ENCODE peak calls at places on chromosome 12, in eight cellular contexts. O is NCI-H1105; X is NCI-H1436 treated with DMSO at 0.1 percent for 48 hours; U is activated effector memory CD4-positive, alpha-beta T cell treated with Interleukin-2 at 50 U/mL for 16 hours; B is T-helper 9 cell; Z is mesothelial cell of epicardium; H is left kidney; J is amygdala. K is an unnamed sample.

GRCh38 chr12:55718020-55718419 is 2.2 kb upstream of the RDH5 start:
- DNase-seq in O (no peak), X (no peak), U (no peak), B (no peak), Z (no peak), H (peak; percentile 89), J (no peak), K (no peak)

GRCh38 chr12:121323908-121324307 is 27.4 kb upstream of the CAMKK2 start:
- DNase-seq in O (no peak), X (no peak), U (no peak), B (no peak), Z (no peak), H (no peak), J (no peak), K (no peak)

GRCh38 chr12:84911331-84912190 is 1.0 kb downstream of the SLC6A15 start:
- DNase-seq in O (peak; percentile 80), X (peak; percentile 16), U (no peak), B (no peak), Z (no peak), H (peak; percentile 85), J (peak; percentile 58), K (peak; percentile 27)

GRCh38 chr12:11067514-11067913 is 5.4 kb upstream of the TAS2R46 start:
- DNase-seq in O (no peak), X (no peak), U (no peak), B (no peak), Z (no peak), H (no peak), J (no peak), K (peak; percentile 20)

GRCh38 chr12:5383961-5384360 is 47.9 kb upstream of the NTF3 start:
- DNase-seq in O (no peak), X (no peak), U (no peak), B (no peak), Z (no peak), H (no peak), J (no peak), K (no peak)

GRCh38 chr12:122023339-122024131 is 1.9 kb downstream of the BCL7A start:
- DNase-seq in O (peak; percentile 53), X (no peak), U (no peak), B (no peak), Z (no peak), H (peak; percentile 76), J (peak; percentile 34), K (peak; percentile 76)

GRCh38 chr12:1099158-1099557 is 108.1 kb downstream of the ERC1 start:
- DNase-seq in O (no peak), X (no peak), U (no peak), B (no peak), Z (no peak), H (no peak), J (no peak), K (no peak)

GRCh38 chr12:106227641-106228319 is 20.0 kb downstream of the CKAP4 start:
- DNase-seq in O (no peak), X (no peak), U (peak; percentile 46), B (peak; percentile 43), Z (no peak), H (no peak), J (no peak), K (no peak)

GRCh38 chr12:113482334-113482733 is 10.7 kb upstream of the LHX5 start:
- DNase-seq in O (no peak), X (no peak), U (no peak), B (no peak), Z (no peak), H (no peak), J (no peak), K (no peak)

GRCh38 chr12:52277486-52278245 is 3.2 kb downstream of the KRT86 start:
- DNase-seq in O (no peak), X (no peak), U (no peak), B (no peak), Z (no peak), H (peak; percentile 21), J (no peak), K (no peak)

GRCh38 chr12:50971946-50972345 is 19.6 kb downstream of the HIGD1C start:
- DNase-seq in O (no peak), X (no peak), U (no peak), B (no peak), Z (no peak), H (no peak), J (no peak), K (no peak)

GRCh38 chr12:126952106-126953007 is 1314.6 kb upstream of the TMEM132C start:
- DNase-seq in O (no peak), X (no peak), U (no peak), B (no peak), Z (no peak), H (peak; percentile 50), J (no peak), K (no peak)

GRCh38 chr12:34348064-34348463 is 325.8 kb downstream of the ALG10 start:
- DNase-seq in O (no peak), X (no peak), U (no peak), B (no peak), Z (no peak), H (no peak), J (no peak), K (no peak)

GRCh38 chr12:104957388-104958008 is 592 bp downstream of the SLC41A2 start:
- DNase-seq in O (peak; percentile 46), X (no peak), U (peak; percentile 20), B (peak; percentile 21), Z (no peak), H (no peak), J (no peak), K (no peak)

GRCh38 chr12:123444396-123445026 is 8.0 kb upstream of the RILPL2 start:
- DNase-seq in O (no peak), X (no peak), U (no peak), B (no peak), Z (no peak), H (peak; percentile 21), J (no peak), K (no peak)

GRCh38 chr12:93080452-93080851 is 151.4 kb upstream of the EEA1 start:
- DNase-seq in O (no peak), X (no peak), U (no peak), B (no peak), Z (no peak), H (no peak), J (no peak), K (no peak)

GRCh38 chr12:78674311-78675085 is 190.1 kb upstream of the SYT1 start:
- DNase-seq in O (no peak), X (no peak), U (no peak), B (no peak), Z (no peak), H (no peak), J (no peak), K (no peak)

GRCh38 chr12:15701721-15702156 is 87.4 kb downstream of the EPS8 start:
- DNase-seq in O (no peak), X (no peak), U (no peak), B (no peak), Z (no peak), H (no peak), J (no peak), K (no peak)

GRCh38 chr12:125470838-125471775 is 405.9 kb downstream of the AACS start:
- DNase-seq in O (no peak), X (no peak), U (no peak), B (no peak), Z (no peak), H (no peak), J (no peak), K (no peak)

GRCh38 chr12:86513206-86513605 is 257.0 kb upstream of the MGAT4C start:
- DNase-seq in O (no peak), X (no peak), U (no peak), B (no peak), Z (no peak), H (peak; percentile 5), J (no peak), K (no peak)

GRCh38 chr12:105775351-105775750 is 363.4 kb downstream of the NUAK1 start:
- DNase-seq in O (no peak), X (no peak), U (no peak), B (no peak), Z (no peak), H (peak; percentile 96), J (no peak), K (no peak)

GRCh38 chr12:6450091-6450868 is 1.6 kb upstream of the TAPBPL start:
- DNase-seq in O (no peak), X (no peak), U (no peak), B (no peak), Z (no peak), H (peak; percentile 17), J (no peak), K (no peak)

GRCh38 chr12:94145231-94145979 is 3.0 kb upstream of the PLXNC1 start:
- DNase-seq in O (no peak), X (no peak), U (no peak), B (no peak), Z (no peak), H (peak; percentile 69), J (no peak), K (peak; percentile 29)

GRCh38 chr12:3604281-3604680 is 113.3 kb downstream of the PRMT8 start:
- DNase-seq in O (no peak), X (no peak), U (no peak), B (no peak), Z (no peak), H (no peak), J (no peak), K (no peak)

GRCh38 chr12:30824311-30824710 is 69.6 kb upstream of the CAPRIN2 start:
- DNase-seq in O (no peak), X (no peak), U (no peak), B (no peak), Z (no peak), H (no peak), J (no peak), K (no peak)

GRCh38 chr12:247271-247670 is 15.4 kb downstream of the SLC6A13 start:
- DNase-seq in O (no peak), X (no peak), U (no peak), B (no peak), Z (no peak), H (peak; percentile 46), J (no peak), K (no peak)

GRCh38 chr12:129579879-129580278 is 323.9 kb downstream of the TMEM132D start:
- DNase-seq in O (no peak), X (no peak), U (no peak), B (no peak), Z (no peak), H (no peak), J (no peak), K (no peak)

GRCh38 chr12:10701226-10701681 is 21.9 kb downstream of the YBX3 start:
- DNase-seq in O (no peak), X (no peak), U (no peak), B (no peak), Z (no peak), H (no peak), J (no peak), K (no peak)

GRCh38 chr12:105960319-105961076 is 178.3 kb downstream of the NUAK1 start:
- DNase-seq in O (no peak), X (no peak), U (no peak), B (no peak), Z (no peak), H (peak; percentile 55), J (no peak), K (no peak)